ENCODE peak calls at places on chromosomes 3 and 15, in ten cellular contexts. One of them, this sample, is unnamed.

GRCh38 chr3:12750658-12751071 is 8.4 kb downstream of the TMEM40 start:
- DNase-seq in nephron progenitor cell: no peak
- DNase-seq in CD8-positive, alpha-beta T cell: no peak
- DNase-seq in AG04450: no peak
- DNase-seq in breast epithelium: no peak
- DNase-seq in epithelial cell of esophagus: peak; percentile 58
- DNase-seq in dorsolateral prefrontal cortex: no peak
- DNase-seq in HCT116: no peak
- DNase-seq in H9: no peak
- DNase-seq in ascending aorta: no peak
- DNase-seq in this sample: no peak

GRCh38 chr3:194169595-194169994 is 33.6 kb downstream of the HES1 start:
- DNase-seq in nephron progenitor cell: no peak
- DNase-seq in CD8-positive, alpha-beta T cell: no peak
- DNase-seq in AG04450: no peak
- DNase-seq in breast epithelium: no peak
- DNase-seq in epithelial cell of esophagus: no peak
- DNase-seq in dorsolateral prefrontal cortex: no peak
- DNase-seq in HCT116: no peak
- DNase-seq in H9: no peak
- DNase-seq in ascending aorta: no peak
- DNase-seq in this sample: no peak

GRCh38 chr15:28975766-28976179 is 90.0 kb downstream of the APBA2 start:
- DNase-seq in nephron progenitor cell: peak; percentile 72
- DNase-seq in CD8-positive, alpha-beta T cell: peak; percentile 84
- DNase-seq in AG04450: no peak
- DNase-seq in breast epithelium: no peak
- DNase-seq in epithelial cell of esophagus: peak; percentile 64
- DNase-seq in dorsolateral prefrontal cortex: no peak
- DNase-seq in HCT116: peak; percentile 39
- DNase-seq in H9: peak; percentile 62
- DNase-seq in ascending aorta: no peak
- DNase-seq in this sample: no peak

GRCh38 chr3:153379516-153379915 is 217.5 kb downstream of the RAP2B start:
- DNase-seq in nephron progenitor cell: no peak
- DNase-seq in CD8-positive, alpha-beta T cell: no peak
- DNase-seq in AG04450: no peak
- DNase-seq in breast epithelium: no peak
- DNase-seq in epithelial cell of esophagus: peak; percentile 45
- DNase-seq in dorsolateral prefrontal cortex: no peak
- DNase-seq in HCT116: no peak
- DNase-seq in H9: no peak
- DNase-seq in ascending aorta: no peak
- DNase-seq in this sample: no peak

GRCh38 chr3:134601539-134602439 is 49.0 kb downstream of the KY start:
- DNase-seq in nephron progenitor cell: peak; percentile 76
- DNase-seq in CD8-positive, alpha-beta T cell: no peak
- DNase-seq in AG04450: peak; percentile 32
- DNase-seq in breast epithelium: no peak
- DNase-seq in epithelial cell of esophagus: no peak
- DNase-seq in dorsolateral prefrontal cortex: peak; percentile 74
- DNase-seq in HCT116: no peak
- DNase-seq in H9: peak; percentile 84
- DNase-seq in ascending aorta: no peak
- DNase-seq in this sample: no peak

GRCh38 chr3:149969110-149969944 is 1.4 kb downstream of the PFN2 start:
- DNase-seq in nephron progenitor cell: peak; percentile 52
- DNase-seq in CD8-positive, alpha-beta T cell: no peak
- DNase-seq in AG04450: peak; percentile 68
- DNase-seq in breast epithelium: peak; percentile 27
- DNase-seq in epithelial cell of esophagus: peak; percentile 82
- DNase-seq in dorsolateral prefrontal cortex: peak; percentile 70
- DNase-seq in HCT116: peak; percentile 57
- DNase-seq in H9: peak; percentile 78
- DNase-seq in ascending aorta: no peak
- DNase-seq in this sample: no peak

GRCh38 chr3:51709004-51709420 is 2.1 kb downstream of the GRM2 start:
- DNase-seq in nephron progenitor cell: no peak
- DNase-seq in CD8-positive, alpha-beta T cell: peak; percentile 45
- DNase-seq in AG04450: no peak
- DNase-seq in breast epithelium: no peak
- DNase-seq in epithelial cell of esophagus: no peak
- DNase-seq in dorsolateral prefrontal cortex: no peak
- DNase-seq in HCT116: no peak
- DNase-seq in H9: peak; percentile 25
- DNase-seq in ascending aorta: no peak
- DNase-seq in this sample: peak; percentile 12

GRCh38 chr15:92020207-92020606 is 166.7 kb downstream of the SLCO3A1 start:
- DNase-seq in nephron progenitor cell: no peak
- DNase-seq in CD8-positive, alpha-beta T cell: no peak
- DNase-seq in AG04450: no peak
- DNase-seq in breast epithelium: no peak
- DNase-seq in epithelial cell of esophagus: no peak
- DNase-seq in dorsolateral prefrontal cortex: no peak
- DNase-seq in HCT116: no peak
- DNase-seq in H9: no peak
- DNase-seq in ascending aorta: no peak
- DNase-seq in this sample: no peak

GRCh38 chr3:167008765-167009164 is 371.3 kb downstream of the ZBBX start:
- DNase-seq in nephron progenitor cell: no peak
- DNase-seq in CD8-positive, alpha-beta T cell: no peak
- DNase-seq in AG04450: no peak
- DNase-seq in breast epithelium: no peak
- DNase-seq in epithelial cell of esophagus: no peak
- DNase-seq in dorsolateral prefrontal cortex: no peak
- DNase-seq in HCT116: no peak
- DNase-seq in H9: no peak
- DNase-seq in ascending aorta: no peak
- DNase-seq in this sample: no peak

GRCh38 chr3:172065534-172065933 is 26.2 kb downstream of the FNDC3B start:
- DNase-seq in nephron progenitor cell: no peak
- DNase-seq in CD8-positive, alpha-beta T cell: no peak
- DNase-seq in AG04450: peak; percentile 69
- DNase-seq in breast epithelium: no peak
- DNase-seq in epithelial cell of esophagus: no peak
- DNase-seq in dorsolateral prefrontal cortex: no peak
- DNase-seq in HCT116: no peak
- DNase-seq in H9: no peak
- DNase-seq in ascending aorta: no peak
- DNase-seq in this sample: no peak

GRCh38 chr15:81296218-81296617 is 27.7 kb downstream of the STARD5 start:
- DNase-seq in nephron progenitor cell: no peak
- DNase-seq in CD8-positive, alpha-beta T cell: no peak
- DNase-seq in AG04450: no peak
- DNase-seq in breast epithelium: no peak
- DNase-seq in epithelial cell of esophagus: no peak
- DNase-seq in dorsolateral prefrontal cortex: no peak
- DNase-seq in HCT116: no peak
- DNase-seq in H9: no peak
- DNase-seq in ascending aorta: no peak
- DNase-seq in this sample: no peak

GRCh38 chr3:23073721-23074300 is 129.3 kb upstream of the UBE2E2 start:
- DNase-seq in nephron progenitor cell: no peak
- DNase-seq in CD8-positive, alpha-beta T cell: no peak
- DNase-seq in AG04450: no peak
- DNase-seq in breast epithelium: no peak
- DNase-seq in epithelial cell of esophagus: peak; percentile 29
- DNase-seq in dorsolateral prefrontal cortex: no peak
- DNase-seq in HCT116: no peak
- DNase-seq in H9: no peak
- DNase-seq in ascending aorta: no peak
- DNase-seq in this sample: no peak

GRCh38 chr15:65245096-65245849 is 34.0 kb upstream of the CILP start:
- DNase-seq in nephron progenitor cell: no peak
- DNase-seq in CD8-positive, alpha-beta T cell: no peak
- DNase-seq in AG04450: peak; percentile 26
- DNase-seq in breast epithelium: peak; percentile 26
- DNase-seq in epithelial cell of esophagus: peak; percentile 44
- DNase-seq in dorsolateral prefrontal cortex: peak; percentile 13
- DNase-seq in HCT116: no peak
- DNase-seq in H9: no peak
- DNase-seq in ascending aorta: no peak
- DNase-seq in this sample: no peak

GRCh38 chr15:58952751-58953150 is 19.3 kb upstream of the SLTM start:
- DNase-seq in nephron progenitor cell: no peak
- DNase-seq in CD8-positive, alpha-beta T cell: no peak
- DNase-seq in AG04450: no peak
- DNase-seq in breast epithelium: no peak
- DNase-seq in epithelial cell of esophagus: peak; percentile 54
- DNase-seq in dorsolateral prefrontal cortex: no peak
- DNase-seq in HCT116: no peak
- DNase-seq in H9: no peak
- DNase-seq in ascending aorta: no peak
- DNase-seq in this sample: no peak

GRCh38 chr15:23567921-23568320 is 2.4 kb downstream of the MKRN3 start:
- DNase-seq in nephron progenitor cell: no peak
- DNase-seq in CD8-positive, alpha-beta T cell: no peak
- DNase-seq in AG04450: no peak
- DNase-seq in breast epithelium: no peak
- DNase-seq in epithelial cell of esophagus: no peak
- DNase-seq in dorsolateral prefrontal cortex: no peak
- DNase-seq in HCT116: no peak
- DNase-seq in H9: no peak
- DNase-seq in ascending aorta: no peak
- DNase-seq in this sample: no peak

GRCh38 chr15:57503051-57503702 is 88.5 kb upstream of the MYZAP start:
- DNase-seq in nephron progenitor cell: no peak
- DNase-seq in CD8-positive, alpha-beta T cell: no peak
- DNase-seq in AG04450: no peak
- DNase-seq in breast epithelium: no peak
- DNase-seq in epithelial cell of esophagus: no peak
- DNase-seq in dorsolateral prefrontal cortex: no peak
- DNase-seq in HCT116: no peak
- DNase-seq in H9: peak; percentile 54
- DNase-seq in ascending aorta: no peak
- DNase-seq in this sample: no peak
- TF ChIP-seq CTCF in nephron progenitor cell: no peak
- TF ChIP-seq CTCF in CD8-positive, alpha-beta T cell: no peak
- TF ChIP-seq CTCF in AG04450: peak; percentile 13
- TF ChIP-seq CTCF in breast epithelium: no peak
- TF ChIP-seq CTCF in epithelial cell of esophagus: peak; percentile 21
- TF ChIP-seq CTCF in dorsolateral prefrontal cortex: no peak
- TF ChIP-seq CTCF in HCT116: peak; percentile 53
- TF ChIP-seq CTCF in H9: peak; percentile 71
- TF ChIP-seq CTCF in ascending aorta: no peak
- TF ChIP-seq CTCF in this sample: no peak

DNA sequence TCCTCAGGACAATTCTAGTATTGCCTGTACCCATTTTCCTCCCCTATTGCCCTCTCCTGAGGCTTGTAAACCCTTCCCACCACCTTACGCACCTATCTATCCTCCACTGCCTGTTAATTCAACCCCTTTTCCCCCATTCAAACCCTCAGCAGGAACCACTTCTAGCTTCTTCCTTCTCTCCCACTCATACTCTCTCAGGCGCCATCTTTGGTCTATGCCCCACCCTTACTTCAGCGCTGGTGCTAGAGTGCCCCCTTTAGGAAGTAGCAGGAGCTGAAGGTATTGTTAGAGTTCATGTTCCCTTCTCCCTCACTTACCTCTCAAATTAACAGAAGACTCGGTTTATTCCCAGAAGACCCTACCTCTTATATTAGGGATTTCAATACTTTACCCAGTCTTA is 121.8 kb upstream of the NLGN1 start:
- DNase-seq in nephron progenitor cell: no peak
- DNase-seq in CD8-positive, alpha-beta T cell: no peak
- DNase-seq in AG04450: no peak
- DNase-seq in breast epithelium: no peak
- DNase-seq in epithelial cell of esophagus: no peak
- DNase-seq in dorsolateral prefrontal cortex: no peak
- DNase-seq in HCT116: peak; percentile 2
- DNase-seq in H9: peak; percentile 44
- DNase-seq in ascending aorta: no peak
- DNase-seq in this sample: no peak
- TF ChIP-seq CTCF in nephron progenitor cell: no peak
- TF ChIP-seq CTCF in CD8-positive, alpha-beta T cell: no peak
- TF ChIP-seq CTCF in AG04450: no peak
- TF ChIP-seq CTCF in breast epithelium: no peak
- TF ChIP-seq CTCF in epithelial cell of esophagus: no peak
- TF ChIP-seq CTCF in dorsolateral prefrontal cortex: no peak
- TF ChIP-seq CTCF in HCT116: peak; percentile 43
- TF ChIP-seq CTCF in H9: peak; percentile 61
- TF ChIP-seq CTCF in ascending aorta: no peak
- TF ChIP-seq CTCF in this sample: no peak

GRCh38 chr15:25137013-25137412 is 182.2 kb downstream of the SNRPN start:
- DNase-seq in nephron progenitor cell: no peak
- DNase-seq in CD8-positive, alpha-beta T cell: no peak
- DNase-seq in AG04450: no peak
- DNase-seq in breast epithelium: no peak
- DNase-seq in epithelial cell of esophagus: no peak
- DNase-seq in dorsolateral prefrontal cortex: no peak
- DNase-seq in HCT116: no peak
- DNase-seq in H9: no peak
- DNase-seq in ascending aorta: no peak
- DNase-seq in this sample: no peak

GRCh38 chr15:25134546-25134945 is 179.8 kb downstream of the SNRPN start:
- DNase-seq in nephron progenitor cell: no peak
- DNase-seq in CD8-positive, alpha-beta T cell: no peak
- DNase-seq in AG04450: peak; percentile 2
- DNase-seq in breast epithelium: no peak
- DNase-seq in epithelial cell of esophagus: peak; percentile 37
- DNase-seq in dorsolateral prefrontal cortex: no peak
- DNase-seq in HCT116: no peak
- DNase-seq in H9: no peak
- DNase-seq in ascending aorta: no peak
- DNase-seq in this sample: no peak

GRCh38 chr15:25133804-25134203 is 179.0 kb downstream of the SNRPN start:
- DNase-seq in nephron progenitor cell: no peak
- DNase-seq in CD8-positive, alpha-beta T cell: no peak
- DNase-seq in AG04450: no peak
- DNase-seq in breast epithelium: no peak
- DNase-seq in epithelial cell of esophagus: no peak
- DNase-seq in dorsolateral prefrontal cortex: no peak
- DNase-seq in HCT116: no peak
- DNase-seq in H9: no peak
- DNase-seq in ascending aorta: no peak
- DNase-seq in this sample: no peak

DNA sequence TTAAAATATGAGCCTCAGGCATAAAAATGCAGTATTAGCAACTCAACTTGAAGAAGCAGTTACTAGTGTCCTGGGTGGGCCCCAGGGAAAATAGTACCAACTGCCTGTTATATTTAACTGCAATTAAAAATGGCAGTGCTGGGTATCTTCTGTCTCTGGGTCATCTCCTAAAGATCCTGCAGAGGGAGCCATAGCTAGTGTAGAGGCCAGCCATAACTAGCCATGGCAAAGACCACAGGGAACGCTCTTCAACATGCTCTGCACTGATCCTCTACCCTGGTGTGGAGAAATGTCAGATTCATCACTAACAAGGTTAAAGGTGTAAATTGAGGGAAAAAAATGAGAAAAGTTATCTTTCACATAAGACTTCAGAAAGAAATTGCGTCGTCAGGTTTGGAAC is 181.3 kb downstream of the SNRPN start:
- DNase-seq in nephron progenitor cell: peak; percentile 4
- DNase-seq in CD8-positive, alpha-beta T cell: no peak
- DNase-seq in AG04450: no peak
- DNase-seq in breast epithelium: no peak
- DNase-seq in epithelial cell of esophagus: peak; percentile 8
- DNase-seq in dorsolateral prefrontal cortex: no peak
- DNase-seq in HCT116: no peak
- DNase-seq in H9: no peak
- DNase-seq in ascending aorta: no peak
- DNase-seq in this sample: no peak
- TF ChIP-seq CTCF in nephron progenitor cell: peak; percentile 35
- TF ChIP-seq CTCF in CD8-positive, alpha-beta T cell: no peak
- TF ChIP-seq CTCF in AG04450: peak; percentile 41
- TF ChIP-seq CTCF in breast epithelium: no peak
- TF ChIP-seq CTCF in epithelial cell of esophagus: peak; percentile 33
- TF ChIP-seq CTCF in dorsolateral prefrontal cortex: no peak
- TF ChIP-seq CTCF in HCT116: no peak
- TF ChIP-seq CTCF in H9: peak; percentile 64
- TF ChIP-seq CTCF in ascending aorta: peak; percentile 24
- TF ChIP-seq CTCF in this sample: no peak

GRCh38 chr3:181210275-181210674 is 220.7 kb upstream of the DNAJC19 start:
- DNase-seq in nephron progenitor cell: no peak
- DNase-seq in CD8-positive, alpha-beta T cell: no peak
- DNase-seq in AG04450: no peak
- DNase-seq in breast epithelium: no peak
- DNase-seq in epithelial cell of esophagus: peak; percentile 50
- DNase-seq in dorsolateral prefrontal cortex: no peak
- DNase-seq in HCT116: peak; percentile 12
- DNase-seq in H9: no peak
- DNase-seq in ascending aorta: no peak
- DNase-seq in this sample: no peak
- TF ChIP-seq CTCF in nephron progenitor cell: peak; percentile 53
- TF ChIP-seq CTCF in CD8-positive, alpha-beta T cell: no peak
- TF ChIP-seq CTCF in AG04450: peak; percentile 39
- TF ChIP-seq CTCF in breast epithelium: no peak
- TF ChIP-seq CTCF in epithelial cell of esophagus: peak; percentile 32
- TF ChIP-seq CTCF in dorsolateral prefrontal cortex: peak; percentile 77
- TF ChIP-seq CTCF in HCT116: peak; percentile 35
- TF ChIP-seq CTCF in H9: peak; percentile 73
- TF ChIP-seq CTCF in ascending aorta: no peak
- TF ChIP-seq CTCF in this sample: no peak

This sample was measured in activated B cell treated with CpG ODN at 0.5 μM for 24 hours.